ENCODE peak calls at places on chromosomes 12 and 14, in seven cellular contexts. B is mesendoderm, P is neuronal stem cell, Q is trophoblast cell, J is H9, V is H1, A is mesenchymal stem cell. G is an unnamed sample.

GRCh38 chr14:95958105-95958504 is 81.1 kb upstream of the C14orf132 start:
- DNase-seq in Q (no peak), V (no peak), J (no peak), B (peak), A (no peak), P (no peak), G (no peak)

GRCh38 chr14:38749936-38750335 is 353.1 kb downstream of the SEC23A start:
- DNase-seq in B (no peak), A (no peak), J (no peak), P (no peak), V (no peak), Q (no peak), G (no peak)

GRCh38 chr12:107571492-107571891 is 114.1 kb upstream of the PWP1 start:
- DNase-seq in A (no peak), P (no peak), V (no peak), B (no peak), J (no peak), Q (no peak), G (no peak)

GRCh38 chr12:50647031-50647430 is 116.9 kb upstream of the ATF1 start:
- DNase-seq in Q (no peak), B (no peak), J (no peak), P (no peak), V (no peak), A (no peak), G (no peak)

GRCh38 chr12:111384596-111384995 is 15.7 kb upstream of the PHETA1 start:
- DNase-seq in V (no peak), B (no peak), A (no peak), J (no peak), P (no peak), Q (no peak), G (no peak)

GRCh38 chr14:69153848-69154208 is 909 bp upstream of the DCAF5 start:
- DNase-seq in A (no peak), V (no peak), J (no peak), P (no peak), Q (no peak), B (no peak), G (no peak)

GRCh38 chr12:96445743-96446655 is 43.4 kb upstream of the CFAP54 start:
- DNase-seq in P (no peak), J (no peak), B (peak), A (peak), V (no peak), Q (no peak), G (peak)

GRCh38 chr12:115305275-115305674 is 621.3 kb upstream of the TBX3 start:
- DNase-seq in J (no peak), Q (no peak), V (no peak), P (no peak), A (no peak), B (no peak), G (no peak)

GRCh38 chr14:22588419-22589095 is 467 bp downstream of the DAD1 start:
- DNase-seq in B (no peak), Q (no peak), J (no peak), V (no peak), A (no peak), P (no peak), G (no peak)

GRCh38 chr12:119624971-119625370 is 31.4 kb downstream of the TMEM233 start:
- DNase-seq in P (no peak), A (no peak), Q (no peak), J (no peak), V (no peak), B (no peak), G (no peak)

GRCh38 chr12:124651508-124652273 is 84.3 kb upstream of the NCOR2 start:
- DNase-seq in B (no peak), V (no peak), P (no peak), J (no peak), Q (no peak), A (peak), G (no peak)

GRCh38 chr12:114858388-114859146 is 174.6 kb upstream of the TBX3 start:
- DNase-seq in Q (peak), P (no peak), B (peak), V (no peak), A (no peak), J (peak), G (no peak)

GRCh38 chr12:107843351-107844311 is 69.1 kb downstream of the ASCL4 start:
- DNase-seq in B (peak), V (peak), P (peak), A (no peak), J (peak), Q (no peak), G (no peak)

GRCh38 chr12:114636723-114637480 is 47.1 kb downstream of the TBX3 start:
- DNase-seq in Q (no peak), J (peak), V (no peak), P (no peak), B (peak), A (peak), G (peak)

GRCh38 chr14:67987596-67987995 is 168.0 kb downstream of the RAD51B start:
- DNase-seq in B (no peak), Q (no peak), J (no peak), A (peak), P (no peak), V (no peak), G (peak)

GRCh38 chr14:67187210-67187609 is 2.0 kb upstream of the GARIN2 start:
- DNase-seq in V (no peak), Q (peak), J (no peak), B (peak), A (peak), P (no peak), G (peak)

GRCh38 chr14:91139776-91140175 is 25.9 kb downstream of the DGLUCY start:
- DNase-seq in V (no peak), A (no peak), Q (no peak), J (no peak), B (no peak), P (no peak), G (no peak)

GRCh38 chr14:91140672-91141071 is 26.8 kb downstream of the DGLUCY start:
- DNase-seq in B (peak), P (peak), J (peak), Q (peak), V (no peak), A (peak), G (no peak)

GRCh38 chr14:91135039-91135438 is 21.2 kb downstream of the DGLUCY start:
- DNase-seq in P (no peak), J (no peak), B (no peak), A (no peak), Q (no peak), V (no peak), G (no peak)

GRCh38 chr14:91142214-91142668 is 28.4 kb downstream of the DGLUCY start:
- DNase-seq in A (no peak), J (no peak), P (no peak), Q (no peak), V (no peak), B (no peak), G (no peak)

GRCh38 chr14:91138511-91139359 is 24.9 kb downstream of the DGLUCY start:
- DNase-seq in B (peak), A (peak), Q (peak), P (no peak), V (peak), J (peak), G (no peak)
- H2BK120ac ChIP-seq in B (no peak), A (no peak), Q (no peak), P (no peak), V (no peak), J (no peak), G (no peak)

GRCh38 chr12:68876471-68876870 is 56.5 kb downstream of the CPM start:
- DNase-seq in P (no peak), J (no peak), Q (no peak), A (no peak), V (no peak), B (no peak), G (no peak)
- H2BK120ac ChIP-seq in P (no peak), J (no peak), Q (no peak), A (no peak), V (no peak), B (no peak), G (no peak)

GRCh38 chr12:41917827-41918445 is 226.7 kb downstream of the GXYLT1 start:
- DNase-seq in P (no peak), A (peak), V (no peak), J (no peak), Q (no peak), B (no peak), G (no peak)
- H2BK120ac ChIP-seq in P (no peak), A (no peak), V (no peak), J (no peak), Q (no peak), B (no peak), G (no peak)

DNA sequence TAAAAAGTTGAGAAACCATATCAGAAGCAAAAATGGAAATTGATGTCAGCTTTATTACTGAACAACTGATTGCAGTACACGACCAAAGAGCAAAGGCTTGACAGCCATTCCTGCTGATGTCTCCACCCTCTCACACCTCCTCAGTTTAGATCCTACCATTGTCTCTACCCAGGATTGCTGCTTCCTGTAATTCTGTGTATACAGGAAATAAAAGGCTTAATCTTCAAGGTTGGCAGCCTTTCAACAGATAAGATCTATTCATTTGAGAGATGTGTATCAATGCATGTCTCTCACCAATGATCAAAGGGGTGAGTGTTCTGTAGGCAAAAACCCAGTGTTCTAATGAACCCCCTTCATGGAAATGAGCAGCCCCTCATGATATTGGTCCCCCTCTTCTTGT is 27.0 kb downstream of the SLCO1C1 start:
- DNase-seq in A (no peak), B (peak), Q (no peak), V (no peak), J (no peak), P (no peak), G (no peak)
- H2BK120ac ChIP-seq in A (no peak), B (no peak), Q (no peak), V (no peak), J (no peak), P (no peak), G (no peak)

GRCh38 chr12:83960767-83961166 is 951.8 kb downstream of the SLC6A15 start:
- DNase-seq in P (no peak), J (no peak), V (no peak), A (no peak), Q (no peak), B (no peak), G (no peak)

GRCh38 chr12:83958997-83959396 is 953.6 kb downstream of the SLC6A15 start:
- DNase-seq in J (no peak), B (no peak), A (no peak), P (no peak), V (no peak), Q (no peak), G (no peak)

GRCh38 chr12:83954071-83954789 is 958.4 kb downstream of the SLC6A15 start:
- DNase-seq in B (no peak), V (no peak), P (no peak), J (no peak), Q (no peak), A (no peak), G (no peak)

GRCh38 chr12:83954939-83955601 is 957.5 kb downstream of the SLC6A15 start:
- DNase-seq in B (peak), A (no peak), Q (no peak), P (no peak), V (no peak), J (peak), G (no peak)
- H2BK120ac ChIP-seq in B (no peak), A (no peak), Q (no peak), P (no peak), V (no peak), J (no peak), G (no peak)